ENCODE peak calls at places on chromosomes 3 and 15, in ten cellular contexts. One of them, this sample, is unnamed. For H3K27me3 and H3K4me1, the result is how much of the 10 kb centered on the place peaks cover.

GRCh38 chr3:66256806-66257205 is 36.0 kb downstream of the SLC25A26 start:
- DNase-seq in IMR-90: peak
- DNase-seq in right cardiac atrium: no peak
- DNase-seq in endothelial cell of umbilical vein: peak
- DNase-seq in mesenchymal stem cell: no peak
- DNase-seq in heart right ventricle: no peak
- DNase-seq in HCT116: no peak
- DNase-seq in left ventricle myocardium inferior: no peak
- DNase-seq in pancreas: no peak
- DNase-seq in neuronal stem cell: no peak
- DNase-seq in this sample: no peak

GRCh38 chr15:39427705-39428104 is 153.2 kb upstream of the THBS1 start:
- DNase-seq in mesenchymal stem cell: no peak
- DNase-seq in heart right ventricle: no peak
- DNase-seq in neuronal stem cell: no peak
- DNase-seq in IMR-90: no peak
- DNase-seq in pancreas: no peak
- DNase-seq in HCT116: no peak
- DNase-seq in left ventricle myocardium inferior: peak
- DNase-seq in right cardiac atrium: peak
- DNase-seq in endothelial cell of umbilical vein: no peak
- DNase-seq in this sample: no peak

GRCh38 chr3:113186566-113186965 is 24.8 kb upstream of the BOC start:
- DNase-seq in right cardiac atrium: no peak
- DNase-seq in HCT116: no peak
- DNase-seq in pancreas: no peak
- DNase-seq in left ventricle myocardium inferior: no peak
- DNase-seq in heart right ventricle: no peak
- DNase-seq in endothelial cell of umbilical vein: no peak
- DNase-seq in mesenchymal stem cell: no peak
- DNase-seq in IMR-90: no peak
- DNase-seq in neuronal stem cell: no peak
- DNase-seq in this sample: no peak

GRCh38 chr3:141939759-141940158 is 63.3 kb downstream of the ATP1B3 start:
- DNase-seq in mesenchymal stem cell: no peak
- DNase-seq in neuronal stem cell: no peak
- DNase-seq in HCT116: peak
- DNase-seq in right cardiac atrium: no peak
- DNase-seq in left ventricle myocardium inferior: no peak
- DNase-seq in heart right ventricle: no peak
- DNase-seq in IMR-90: no peak
- DNase-seq in pancreas: no peak
- DNase-seq in endothelial cell of umbilical vein: no peak
- DNase-seq in this sample: no peak

GRCh38 chr3:49386056-49386756 is 25.6 kb downstream of the RHOA start:
- DNase-seq in left ventricle myocardium inferior: no peak
- DNase-seq in mesenchymal stem cell: no peak
- DNase-seq in endothelial cell of umbilical vein: no peak
- DNase-seq in heart right ventricle: no peak
- DNase-seq in neuronal stem cell: no peak
- DNase-seq in pancreas: no peak
- DNase-seq in IMR-90: no peak
- DNase-seq in right cardiac atrium: no peak
- DNase-seq in HCT116: no peak
- DNase-seq in this sample: no peak

GRCh38 chr15:76866716-76867321 is 38.3 kb downstream of the SCAPER start:
- DNase-seq in left ventricle myocardium inferior: no peak
- DNase-seq in neuronal stem cell: peak
- DNase-seq in IMR-90: peak
- DNase-seq in HCT116: peak
- DNase-seq in pancreas: no peak
- DNase-seq in endothelial cell of umbilical vein: peak
- DNase-seq in mesenchymal stem cell: peak
- DNase-seq in right cardiac atrium: no peak
- DNase-seq in heart right ventricle: peak
- DNase-seq in this sample: peak

GRCh38 chr15:63369766-63370165 is 11.9 kb downstream of the CA12 start:
- DNase-seq in HCT116: no peak
- DNase-seq in heart right ventricle: no peak
- DNase-seq in endothelial cell of umbilical vein: no peak
- DNase-seq in right cardiac atrium: no peak
- DNase-seq in IMR-90: peak
- DNase-seq in neuronal stem cell: no peak
- DNase-seq in pancreas: no peak
- DNase-seq in left ventricle myocardium inferior: no peak
- DNase-seq in mesenchymal stem cell: no peak
- DNase-seq in this sample: no peak

GRCh38 chr15:43903864-43904290 is 77.1 kb downstream of the WDR76 start:
- DNase-seq in HCT116: peak
- DNase-seq in neuronal stem cell: peak
- DNase-seq in IMR-90: peak
- DNase-seq in mesenchymal stem cell: peak
- DNase-seq in left ventricle myocardium inferior: no peak
- DNase-seq in heart right ventricle: peak
- DNase-seq in right cardiac atrium: peak
- DNase-seq in pancreas: peak
- DNase-seq in endothelial cell of umbilical vein: peak
- DNase-seq in this sample: peak

GRCh38 chr3:128432898-128433629 is 33.6 kb downstream of the DNAJB8 start:
- DNase-seq in HCT116: no peak
- DNase-seq in endothelial cell of umbilical vein: no peak
- DNase-seq in pancreas: no peak
- DNase-seq in right cardiac atrium: no peak
- DNase-seq in heart right ventricle: no peak
- DNase-seq in left ventricle myocardium inferior: no peak
- DNase-seq in neuronal stem cell: peak
- DNase-seq in mesenchymal stem cell: no peak
- DNase-seq in IMR-90: no peak
- DNase-seq in this sample: peak

GRCh38 chr3:128430276-128430675 is 36.4 kb downstream of the DNAJB8 start:
- DNase-seq in neuronal stem cell: no peak
- DNase-seq in heart right ventricle: no peak
- DNase-seq in left ventricle myocardium inferior: no peak
- DNase-seq in right cardiac atrium: no peak
- DNase-seq in HCT116: no peak
- DNase-seq in endothelial cell of umbilical vein: no peak
- DNase-seq in IMR-90: no peak
- DNase-seq in mesenchymal stem cell: no peak
- DNase-seq in pancreas: no peak
- DNase-seq in this sample: no peak

GRCh38 chr3:128432301-128432897 is 34.3 kb downstream of the DNAJB8 start:
- DNase-seq in pancreas: no peak
- DNase-seq in heart right ventricle: no peak
- DNase-seq in right cardiac atrium: no peak
- DNase-seq in neuronal stem cell: no peak
- DNase-seq in IMR-90: no peak
- DNase-seq in HCT116: no peak
- DNase-seq in left ventricle myocardium inferior: no peak
- DNase-seq in endothelial cell of umbilical vein: no peak
- DNase-seq in mesenchymal stem cell: no peak
- DNase-seq in this sample: no peak

GRCh38 chr3:128430731-128431130 is 36.0 kb downstream of the DNAJB8 start:
- DNase-seq in left ventricle myocardium inferior: no peak
- DNase-seq in HCT116: no peak
- DNase-seq in IMR-90: no peak
- DNase-seq in right cardiac atrium: no peak
- DNase-seq in neuronal stem cell: no peak
- DNase-seq in heart right ventricle: no peak
- DNase-seq in mesenchymal stem cell: no peak
- DNase-seq in pancreas: no peak
- DNase-seq in endothelial cell of umbilical vein: no peak
- DNase-seq in this sample: no peak

DNA sequence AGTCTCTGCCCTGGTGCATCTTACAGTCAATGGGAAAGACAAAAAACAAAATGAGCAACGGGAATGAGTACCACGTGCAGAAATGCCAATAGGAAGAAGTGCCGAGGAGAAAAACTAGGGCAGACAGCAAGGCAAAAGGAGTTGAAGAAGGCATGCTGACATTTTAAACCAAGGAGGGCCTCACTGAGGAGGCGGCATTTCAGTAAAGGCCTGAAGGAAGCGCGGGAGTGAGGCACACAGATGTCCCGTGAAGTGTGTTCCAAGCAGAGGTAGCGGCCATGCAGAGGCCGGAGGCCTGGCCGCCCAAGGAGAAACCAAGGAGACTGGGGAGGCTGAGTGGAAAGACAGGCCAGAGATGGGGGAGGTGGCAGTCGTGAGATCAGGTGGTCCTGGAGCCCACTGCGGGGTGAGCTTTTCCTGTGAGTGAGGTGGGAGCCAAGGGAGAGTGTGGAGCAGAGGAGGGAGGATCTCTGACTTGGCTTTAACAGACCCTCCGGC is 34.8 kb downstream of the DNAJB8 start:
- DNase-seq in HCT116: no peak
- DNase-seq in pancreas: no peak
- DNase-seq in neuronal stem cell: no peak
- DNase-seq in endothelial cell of umbilical vein: no peak
- DNase-seq in mesenchymal stem cell: no peak
- DNase-seq in left ventricle myocardium inferior: no peak
- DNase-seq in IMR-90: no peak
- DNase-seq in heart right ventricle: no peak
- DNase-seq in right cardiac atrium: no peak
- DNase-seq in this sample: no peak
- H3K27me3 ChIP-seq in HCT116: under half
- H3K27me3 ChIP-seq in pancreas: under half
- H3K27me3 ChIP-seq in neuronal stem cell: half or more
- H3K27me3 ChIP-seq in endothelial cell of umbilical vein: under half
- H3K27me3 ChIP-seq in mesenchymal stem cell: half or more
- H3K27me3 ChIP-seq in left ventricle myocardium inferior: half or more
- H3K27me3 ChIP-seq in IMR-90: half or more
- H3K27me3 ChIP-seq in heart right ventricle: under half
- H3K27me3 ChIP-seq in right cardiac atrium: under half
- H3K27me3 ChIP-seq in this sample: under half

DNA sequence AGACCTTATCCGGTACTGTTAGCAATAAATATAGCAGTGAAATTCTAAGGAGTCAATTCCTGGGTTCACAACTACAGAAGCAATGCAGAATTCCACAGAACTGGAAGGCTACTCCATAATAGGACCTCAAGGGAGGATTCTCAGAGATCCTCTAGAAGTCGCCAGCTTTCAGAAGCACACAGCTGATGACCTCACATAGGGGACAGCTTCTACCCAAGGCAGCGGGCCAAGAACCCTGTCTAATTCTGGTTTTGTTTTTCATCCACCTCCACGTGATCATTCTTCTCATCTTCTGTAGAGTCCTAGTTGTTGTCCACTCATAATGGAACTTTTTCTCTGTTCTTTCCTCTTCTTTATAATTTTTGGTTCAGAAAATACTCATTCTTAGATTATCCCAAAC is 99.4 kb downstream of the ERC2 start:
- DNase-seq in mesenchymal stem cell: no peak
- DNase-seq in HCT116: no peak
- DNase-seq in neuronal stem cell: no peak
- DNase-seq in left ventricle myocardium inferior: no peak
- DNase-seq in heart right ventricle: no peak
- DNase-seq in IMR-90: no peak
- DNase-seq in pancreas: no peak
- DNase-seq in right cardiac atrium: no peak
- DNase-seq in endothelial cell of umbilical vein: no peak
- DNase-seq in this sample: no peak
- H3K4me1 ChIP-seq in mesenchymal stem cell: under half
- H3K4me1 ChIP-seq in HCT116: under half
- H3K4me1 ChIP-seq in neuronal stem cell: under half
- H3K4me1 ChIP-seq in left ventricle myocardium inferior: under half
- H3K4me1 ChIP-seq in heart right ventricle: under half
- H3K4me1 ChIP-seq in IMR-90: under half
- H3K4me1 ChIP-seq in pancreas: under half
- H3K4me1 ChIP-seq in right cardiac atrium: under half
- H3K4me1 ChIP-seq in endothelial cell of umbilical vein: under half
- H3K4me1 ChIP-seq in this sample: under half

GRCh38 chr3:45864760-45865567 is 21.4 kb upstream of the CCR9 start:
- DNase-seq in mesenchymal stem cell: no peak
- DNase-seq in right cardiac atrium: no peak
- DNase-seq in neuronal stem cell: no peak
- DNase-seq in pancreas: no peak
- DNase-seq in endothelial cell of umbilical vein: no peak
- DNase-seq in left ventricle myocardium inferior: no peak
- DNase-seq in HCT116: no peak
- DNase-seq in IMR-90: no peak
- DNase-seq in heart right ventricle: no peak
- DNase-seq in this sample: no peak
- H3K27me3 ChIP-seq in mesenchymal stem cell: under half
- H3K27me3 ChIP-seq in right cardiac atrium: under half
- H3K27me3 ChIP-seq in neuronal stem cell: under half
- H3K27me3 ChIP-seq in pancreas: under half
- H3K27me3 ChIP-seq in endothelial cell of umbilical vein: under half
- H3K27me3 ChIP-seq in left ventricle myocardium inferior: under half
- H3K27me3 ChIP-seq in HCT116: under half
- H3K27me3 ChIP-seq in IMR-90: under half
- H3K27me3 ChIP-seq in heart right ventricle: under half
- H3K27me3 ChIP-seq in this sample: under half

GRCh38 chr3:99862208-99862607 is 44.5 kb downstream of the CMSS1 start:
- DNase-seq in heart right ventricle: no peak
- DNase-seq in left ventricle myocardium inferior: no peak
- DNase-seq in HCT116: no peak
- DNase-seq in mesenchymal stem cell: peak
- DNase-seq in IMR-90: peak
- DNase-seq in pancreas: no peak
- DNase-seq in neuronal stem cell: no peak
- DNase-seq in endothelial cell of umbilical vein: peak
- DNase-seq in right cardiac atrium: no peak
- DNase-seq in this sample: no peak

GRCh38 chr3:99863588-99863987 is 45.9 kb downstream of the CMSS1 start:
- DNase-seq in endothelial cell of umbilical vein: no peak
- DNase-seq in left ventricle myocardium inferior: no peak
- DNase-seq in pancreas: no peak
- DNase-seq in right cardiac atrium: no peak
- DNase-seq in neuronal stem cell: no peak
- DNase-seq in heart right ventricle: no peak
- DNase-seq in HCT116: no peak
- DNase-seq in IMR-90: no peak
- DNase-seq in mesenchymal stem cell: no peak
- DNase-seq in this sample: no peak

GRCh38 chr3:99863002-99863401 is 45.3 kb downstream of the CMSS1 start:
- DNase-seq in heart right ventricle: no peak
- DNase-seq in IMR-90: no peak
- DNase-seq in left ventricle myocardium inferior: no peak
- DNase-seq in endothelial cell of umbilical vein: no peak
- DNase-seq in pancreas: no peak
- DNase-seq in mesenchymal stem cell: no peak
- DNase-seq in HCT116: no peak
- DNase-seq in right cardiac atrium: no peak
- DNase-seq in neuronal stem cell: no peak
- DNase-seq in this sample: no peak

GRCh38 chr3:99859855-99860254 is 42.2 kb downstream of the CMSS1 start:
- DNase-seq in left ventricle myocardium inferior: no peak
- DNase-seq in right cardiac atrium: no peak
- DNase-seq in endothelial cell of umbilical vein: peak
- DNase-seq in pancreas: no peak
- DNase-seq in IMR-90: peak
- DNase-seq in mesenchymal stem cell: peak
- DNase-seq in HCT116: no peak
- DNase-seq in heart right ventricle: no peak
- DNase-seq in neuronal stem cell: no peak
- DNase-seq in this sample: peak

DNA sequence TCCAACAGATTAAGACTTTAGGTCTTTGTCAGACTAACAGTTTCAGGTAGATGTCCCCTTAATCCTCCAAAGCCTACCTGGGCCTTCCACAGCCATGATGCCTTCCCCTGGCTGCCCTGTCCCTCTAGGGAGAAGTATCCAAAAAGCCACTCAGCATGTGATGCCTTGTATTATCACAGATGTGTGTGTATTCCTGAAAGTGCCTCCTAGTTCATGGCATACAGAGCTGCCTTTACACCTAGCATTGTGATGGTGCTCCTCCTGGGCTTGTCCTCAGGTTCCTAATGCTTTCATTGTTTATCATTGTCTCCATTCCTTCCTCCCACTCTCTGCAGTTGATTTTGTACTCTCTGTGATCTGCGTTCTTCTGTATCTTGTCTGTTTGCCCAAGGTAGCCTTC is 43.6 kb downstream of the CMSS1 start:
- DNase-seq in IMR-90: no peak
- DNase-seq in right cardiac atrium: no peak
- DNase-seq in HCT116: no peak
- DNase-seq in neuronal stem cell: no peak
- DNase-seq in left ventricle myocardium inferior: no peak
- DNase-seq in endothelial cell of umbilical vein: no peak
- DNase-seq in pancreas: no peak
- DNase-seq in heart right ventricle: no peak
- DNase-seq in mesenchymal stem cell: no peak
- DNase-seq in this sample: no peak
- H3K4me1 ChIP-seq in IMR-90: under half
- H3K4me1 ChIP-seq in right cardiac atrium: under half
- H3K4me1 ChIP-seq in HCT116: under half
- H3K4me1 ChIP-seq in neuronal stem cell: under half
- H3K4me1 ChIP-seq in left ventricle myocardium inferior: half or more
- H3K4me1 ChIP-seq in endothelial cell of umbilical vein: under half
- H3K4me1 ChIP-seq in pancreas: under half
- H3K4me1 ChIP-seq in heart right ventricle: half or more
- H3K4me1 ChIP-seq in mesenchymal stem cell: under half
- H3K4me1 ChIP-seq in this sample: under half